ENCODE peak calls at places on chromosomes 16 and 17, in nine cellular contexts. N is GM23338; L is stimulated activated CD4-positive, alpha-beta T cell treated with anti-CD3 and anti-CD28 coated beads, Interleukin-12 subunit alpha, Interleukin-12 subunit beta, amount 100 ng/mL, for 4 hours; X is activated CD8-positive, alpha-beta T cell treated with anti-CD3 and anti-CD28 coated beads, Interleukin-2, amount 10 ng/mL, durations not matched to agents 7 days and 5 days; I is prostate gland; U is COR-L47; J is A549; P is colonic mucosa; R is GM12865. C is an unnamed sample.

GRCh38 chr16:30184430-30185140 is 1.2 kb downstream of the CORO1A start:
- DNase-seq in N (peak), L (peak), X (peak), I (no peak), U (peak), J (no peak), P (peak), R (peak), C (peak)

GRCh38 chr17:27367121-27367981 is 73.4 kb downstream of the WSB1 start:
- DNase-seq in N (no peak), L (no peak), X (no peak), I (no peak), U (no peak), J (no peak), P (no peak), R (no peak), C (no peak)

GRCh38 chr16:53219795-53220194 is 165.0 kb downstream of the CHD9 start:
- DNase-seq in N (no peak), L (no peak), X (no peak), I (no peak), U (no peak), J (no peak), P (no peak), R (no peak), C (no peak)

GRCh38 chr16:11198817-11199216 is 57.2 kb downstream of the SOCS1 start:
- DNase-seq in N (no peak), L (no peak), X (peak), I (no peak), U (peak), J (peak), P (peak), R (no peak), C (peak)

GRCh38 chr16:48535831-48536599 is 74.0 kb downstream of the N4BP1 start:
- DNase-seq in N (peak), L (no peak), X (peak), I (peak), U (no peak), J (no peak), P (peak), R (peak), C (no peak)

GRCh38 chr17:78709119-78709681 is 72.9 kb downstream of the CYTH1 start:
- DNase-seq in N (no peak), L (no peak), X (no peak), I (no peak), U (no peak), J (no peak), P (no peak), R (peak), C (no peak)

GRCh38 chr16:72401079-72401361 is 229.1 kb upstream of the PMFBP1 start:
- DNase-seq in N (no peak), L (no peak), X (no peak), I (no peak), U (no peak), J (no peak), P (no peak), R (no peak), C (no peak)

GRCh38 chr16:73599870-73600269 is 551.9 kb upstream of the ZFHX3 start:
- DNase-seq in N (no peak), L (no peak), X (no peak), I (no peak), U (no peak), J (no peak), P (no peak), R (no peak), C (no peak)

GRCh38 chr16:83389751-83390150 is 418.0 kb upstream of the HSBP1 start:
- DNase-seq in N (no peak), L (no peak), X (no peak), I (no peak), U (no peak), J (no peak), P (no peak), R (no peak), C (no peak)

GRCh38 chr16:88959022-88959421 is 18.0 kb downstream of the CBFA2T3 start:
- DNase-seq in N (no peak), L (no peak), X (no peak), I (no peak), U (no peak), J (no peak), P (no peak), R (no peak), C (no peak)

GRCh38 chr17:35242158-35242804 is 591 bp upstream of the SLFN5 start:
- DNase-seq in N (peak), L (peak), X (peak), I (peak), U (peak), J (peak), P (peak), R (peak), C (peak)

GRCh38 chr16:54289242-54290051 is 2.9 kb upstream of the IRX3 start:
- DNase-seq in N (peak), L (no peak), X (no peak), I (no peak), U (no peak), J (no peak), P (no peak), R (no peak), C (no peak)

GRCh38 chr16:48559462-48560211 is 50.3 kb downstream of the N4BP1 start:
- DNase-seq in N (peak), L (no peak), X (no peak), I (no peak), U (no peak), J (no peak), P (no peak), R (no peak), C (no peak)

C was measured in NCI-H748 treated with DMSO at 0.1 percent for 48 hours.